ENCODE peak calls at places on chromosomes 3 and 15, in six cellular contexts. F is stomach; Z is endothelial cell; U is germinal center; C is T-helper 2 cell treated with Interferon-gamma antibody and Interleukin-4, amounts not matched to agents 5 μg/mL and 100 μg/mL, for 36 hours; R is RPMI8226. I is an unnamed sample.
A peak's percentile ranks its signal among the peaks of the same experiment; 100 is the strongest.

GRCh38 chr3:122410639-122411038 is 5.2 kb downstream of the WDR5B start:
- DNase-seq in U (no peak), F (no peak), C (no peak), R (no peak), Z (no peak), I (no peak)

GRCh38 chr3:117820900-117821299 is 1111.3 kb downstream of the TUSC7 start:
- DNase-seq in R (no peak), U (no peak), Z (no peak), F (no peak), C (no peak), I (peak; percentile 45)

GRCh38 chr3:12903000-12903800 is 61.8 kb upstream of the RPL32 start:
- DNase-seq in C (no peak), U (no peak), Z (no peak), R (no peak), F (no peak), I (no peak)

GRCh38 chr3:173371848-173372487 is 25.6 kb upstream of the NLGN1 start:
- DNase-seq in C (no peak), Z (peak; percentile 40), R (peak; percentile 22), U (no peak), F (no peak), I (peak; percentile 39)

GRCh38 chr15:65044724-65045481 is at the start of gene SLC51B:
- DNase-seq in C (no peak), Z (no peak), F (peak; percentile 61), R (no peak), U (no peak), I (no peak)

GRCh38 chr3:182389041-182389815 is 404.1 kb upstream of the ATP11B start:
- DNase-seq in F (peak; percentile 56), C (no peak), U (no peak), R (peak; percentile 96), Z (no peak), I (peak; percentile 50)

GRCh38 chr3:128874481-128875180 is 4.8 kb upstream of the ACAD9 start:
- DNase-seq in C (no peak), Z (no peak), R (no peak), U (no peak), F (no peak), I (no peak)

GRCh38 chr15:99110581-99111320 is 5.9 kb downstream of the SYNM start:
- DNase-seq in R (no peak), C (no peak), Z (no peak), U (no peak), F (no peak), I (peak; percentile 30)

GRCh38 chr15:52558196-52558595 is 10.6 kb downstream of the ARPP19 start:
- DNase-seq in F (no peak), C (peak; percentile 77), U (no peak), Z (no peak), R (no peak), I (peak; percentile 78)

GRCh38 chr3:359672-360071 is 163.1 kb downstream of the CHL1 start:
- DNase-seq in U (peak; percentile 46), C (no peak), F (no peak), R (no peak), Z (no peak), I (no peak)

I was measured in astrocyte of the spinal cord.